ENCODE peak calls at places on chromosomes 11 and 22, in five cellular contexts. E is SK-N-SH, N is D341Med, S is COR-L47, F is amygdala. J is an unnamed sample.

GRCh38 chr22:34414467-34415440 is 494.5 kb upstream of the LARGE1 start:
- DNase-seq in S (peak; percentile 4), N (peak; percentile 68), F (no peak), E (peak; percentile 21), J (peak; percentile 12)

GRCh38 chr11:73012121-73012863 is 129.8 kb downstream of the FCHSD2 start:
- DNase-seq in F (no peak), S (peak; percentile 20), N (no peak), E (no peak), J (peak; percentile 45)

GRCh38 chr11:130774703-130775102 is 141.6 kb downstream of the SNX19 start:
- DNase-seq in N (no peak), E (no peak), F (no peak), S (no peak), J (no peak)

GRCh38 chr11:34086554-34087278 is 18.7 kb upstream of the NAT10 start:
- DNase-seq in E (no peak), S (no peak), N (no peak), F (no peak), J (no peak)

GRCh38 chr22:40631925-40632324 is 4.6 kb downstream of the MRTFA start:
- DNase-seq in N (no peak), F (no peak), E (no peak), S (no peak), J (no peak)

GRCh38 chr11:45737056-45737455 is 67.9 kb upstream of the SLC35C1 start:
- DNase-seq in F (no peak), S (no peak), N (no peak), E (no peak), J (peak; percentile 58)

GRCh38 chr22:35663371-35663770 is 15.1 kb downstream of the APOL6 start:
- DNase-seq in N (no peak), S (no peak), E (no peak), F (no peak), J (no peak)

GRCh38 chr11:57903441-57904123 is 120.1 kb upstream of the OR9Q1 start:
- DNase-seq in N (no peak), F (peak; percentile 21), S (peak; percentile 3), E (no peak), J (peak; percentile 92)

GRCh38 chr22:36787594-36787993 is 11.7 kb upstream of the IFT27 start:
- DNase-seq in F (no peak), S (no peak), N (no peak), E (no peak), J (no peak)